ENCODE peak calls at places on chromosome 16, in seven cellular contexts. C is A549, I is IMR-90, U is body of pancreas, N is breast epithelium, F is heart left ventricle, M is tibial nerve. B is an unnamed sample.

GRCh38 chr16:30901201-30902069 is 5.0 kb downstream of the CTF1 start:
- DNase-seq in F (no peak), I (no peak), M (no peak), C (no peak), U (no peak), N (no peak), B (no peak)

GRCh38 chr16:89265647-89266046 is 48.1 kb downstream of the ZNF778 start:
- DNase-seq in N (no peak), I (no peak), U (no peak), F (no peak), M (no peak), C (no peak), B (no peak)

GRCh38 chr16:29940656-29941055 is 14.6 kb upstream of the KCTD13 start:
- DNase-seq in M (no peak), C (no peak), I (no peak), F (no peak), N (no peak), U (no peak), B (peak)

GRCh38 chr16:2231016-2231931 is 5.0 kb upstream of the DNASE1L2 start:
- DNase-seq in N (no peak), F (no peak), C (no peak), M (no peak), I (no peak), U (no peak), B (no peak)

GRCh38 chr16:84058664-84059063 is 16.1 kb upstream of the SLC38A8 start:
- DNase-seq in U (no peak), M (no peak), C (no peak), I (no peak), F (no peak), N (no peak), B (peak)

GRCh38 chr16:28162326-28162877 is 49.4 kb downstream of the XPO6 start:
- DNase-seq in N (no peak), C (no peak), U (no peak), M (no peak), F (no peak), I (no peak), B (no peak)

GRCh38 chr16:80114699-80115098 is 426.1 kb upstream of the DYNLRB2 start:
- DNase-seq in U (no peak), M (no peak), N (no peak), I (no peak), C (no peak), F (no peak), B (no peak)

GRCh38 chr16:4261557-4262172 is 11.2 kb downstream of the TFAP4 start:
- DNase-seq in I (peak), M (no peak), N (no peak), C (peak), U (peak), F (no peak), B (no peak)

GRCh38 chr16:71867934-71868333 is 16.0 kb downstream of the ZNF821 start:
- DNase-seq in F (no peak), C (no peak), I (no peak), U (no peak), N (no peak), M (no peak), B (peak)

GRCh38 chr16:9099131-9099625 is 7.7 kb downstream of the HAPSTR1 start:
- DNase-seq in F (no peak), N (no peak), M (no peak), C (no peak), I (peak), U (no peak), B (no peak)

GRCh38 chr16:69393898-69394849 is 8.4 kb upstream of the TERF2 start:
- DNase-seq in C (no peak), M (no peak), U (no peak), I (peak), N (no peak), F (no peak), B (no peak)

GRCh38 chr16:86507173-86508027 is 2.9 kb upstream of the FOXF1 start:
- DNase-seq in C (no peak), U (no peak), M (no peak), F (no peak), N (no peak), I (peak), B (no peak)

GRCh38 chr16:54455021-54455725 is 168.6 kb upstream of the IRX3 start:
- DNase-seq in C (no peak), M (no peak), N (no peak), I (no peak), F (no peak), U (no peak), B (no peak)

GRCh38 chr16:10266809-10267208 is 84.6 kb upstream of the GRIN2A start:
- DNase-seq in F (no peak), M (no peak), I (no peak), N (no peak), U (no peak), C (no peak), B (no peak)

GRCh38 chr16:50585331-50585776 is 37.2 kb downstream of the NKD1 start:
- DNase-seq in M (peak), I (no peak), U (peak), C (no peak), N (peak), F (peak), B (peak)

GRCh38 chr16:50841081-50841886 is 99.4 kb downstream of the CYLD start:
- DNase-seq in M (no peak), U (no peak), F (no peak), C (no peak), N (no peak), I (no peak), B (peak)

GRCh38 chr16:3641801-3642396 is 12.6 kb upstream of the DNASE1 start:
- DNase-seq in I (no peak), U (no peak), F (no peak), N (no peak), M (no peak), C (no peak), B (peak)

GRCh38 chr16:72664122-72664479 is 383.8 kb downstream of the ZFHX3 start:
- DNase-seq in N (no peak), I (peak), F (no peak), U (no peak), M (no peak), C (peak), B (no peak)

GRCh38 chr16:78022347-78022746 is at the start of gene CLEC3A:
- DNase-seq in F (no peak), U (no peak), I (no peak), N (no peak), C (no peak), M (no peak), B (no peak)

GRCh38 chr16:68368602-68368944 is 57.8 kb downstream of the PRMT7 start:
- DNase-seq in I (no peak), N (no peak), F (no peak), C (no peak), U (no peak), M (no peak), B (no peak)

GRCh38 chr16:26371349-26371869 is 679.6 kb downstream of the HS3ST4 start:
- DNase-seq in I (no peak), F (no peak), N (no peak), U (no peak), C (no peak), M (no peak), B (no peak)

GRCh38 chr16:3907586-3907985 is 27.1 kb upstream of the CREBBP start:
- DNase-seq in F (no peak), I (no peak), M (no peak), C (no peak), U (no peak), N (no peak), B (peak)

GRCh38 chr16:89144681-89145080 is 26.9 kb upstream of the CDH15 start:
- DNase-seq in M (no peak), N (no peak), U (no peak), C (no peak), F (no peak), I (no peak), B (no peak)

GRCh38 chr16:50606431-50607050 is 58.3 kb downstream of the NKD1 start:
- DNase-seq in C (no peak), I (no peak), U (no peak), N (no peak), M (no peak), F (no peak), B (no peak)

GRCh38 chr16:50584033-50584722 is 36.0 kb downstream of the NKD1 start:
- DNase-seq in F (no peak), U (no peak), N (no peak), C (no peak), M (no peak), I (no peak), B (no peak)

GRCh38 chr16:56284521-56284920 is 93.2 kb downstream of the GNAO1 start:
- DNase-seq in M (no peak), C (no peak), U (no peak), N (no peak), F (no peak), I (no peak), B (no peak)

GRCh38 chr16:58847902-58848661 is 114.0 kb upstream of the GOT2 start:
- DNase-seq in C (no peak), N (no peak), U (no peak), M (no peak), F (no peak), I (no peak), B (peak)

DNA sequence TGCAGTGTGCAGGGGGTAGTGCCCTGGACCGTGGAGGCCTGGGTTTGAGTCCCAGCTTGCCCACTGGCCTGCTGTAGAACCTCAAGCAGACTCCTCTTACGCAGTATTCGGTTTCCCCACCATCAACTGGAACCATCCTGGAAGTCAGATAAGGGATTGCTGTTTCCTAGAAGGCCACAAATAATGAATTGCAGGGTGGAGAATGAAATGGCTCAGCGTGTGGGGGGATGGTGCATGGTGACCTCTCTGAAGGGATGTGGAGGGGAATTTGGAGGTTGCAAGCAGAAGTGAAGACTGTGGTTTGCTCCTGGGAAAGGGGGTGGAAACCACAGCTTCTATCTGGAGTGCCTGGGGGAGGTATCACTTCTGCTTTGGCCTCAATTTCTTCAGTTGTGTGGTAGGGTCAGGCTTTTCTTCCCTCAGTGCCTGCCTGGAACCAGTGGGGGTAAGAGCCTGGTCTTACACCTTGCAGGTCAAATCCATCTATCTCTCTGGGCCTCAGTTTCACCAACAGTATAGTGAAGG is 1.7 kb downstream of the ADGRG5 start:
- DNase-seq in N (peak), C (no peak), I (no peak), U (no peak), F (no peak), M (no peak), B (no peak)
- TF ChIP-seq POLR2A in N (no peak), C (no peak), I (no peak), U (no peak), F (no peak), M (no peak), B (no peak)

DNA sequence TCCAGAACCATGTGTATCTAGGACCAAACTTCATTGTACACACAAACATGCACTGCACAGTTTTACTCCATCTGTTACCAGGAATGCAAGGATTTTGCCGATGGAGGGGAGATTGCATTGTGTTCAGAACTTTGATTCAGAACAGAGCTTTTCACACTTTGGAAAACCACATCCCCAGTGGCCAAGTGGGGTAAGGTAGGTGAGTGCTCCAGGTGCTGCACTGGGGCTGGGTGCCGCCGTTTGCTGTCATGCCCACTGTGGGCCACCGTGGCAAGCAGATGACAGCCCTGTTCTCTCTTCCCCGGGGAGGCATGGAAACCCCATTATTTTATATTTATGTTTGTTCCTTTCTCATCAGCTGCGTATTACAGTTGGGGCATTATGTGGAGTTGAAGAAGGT is 29.3 kb upstream of the JPH3 start:
- DNase-seq in U (no peak), I (no peak), M (no peak), F (no peak), C (no peak), N (no peak), B (no peak)
- TF ChIP-seq CTCF in U (no peak), I (no peak), M (no peak), F (no peak), C (no peak), N (no peak), B (no peak)

DNA sequence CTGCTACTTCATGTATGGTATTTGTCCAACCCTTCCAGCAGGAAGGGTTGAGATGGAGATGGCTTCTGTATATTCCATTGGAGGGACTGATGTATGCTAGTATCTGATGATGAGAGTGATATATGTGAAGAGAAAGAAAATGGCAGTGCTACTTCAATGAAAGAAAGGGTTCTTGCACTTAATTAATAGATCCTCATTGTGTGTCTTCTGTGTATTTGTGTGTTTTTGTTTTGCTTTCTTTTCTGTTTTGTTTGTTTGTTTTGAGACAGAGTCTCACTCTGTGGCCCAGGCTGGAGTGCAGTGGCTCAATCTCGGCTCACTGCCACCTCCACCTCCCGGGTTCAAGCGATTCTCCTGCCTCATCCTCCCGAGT is 61.2 kb upstream of the CRYM start:
- DNase-seq in N (no peak), M (no peak), I (no peak), C (no peak), U (no peak), F (no peak), B (no peak)
- H3K4me3 ChIP-seq in N (no peak), M (no peak), I (no peak), C (no peak), U (no peak), F (no peak), B (no peak)

GRCh38 chr16:14677627-14678026 is 16.5 kb downstream of the PLA2G10 start:
- DNase-seq in I (no peak), M (no peak), U (no peak), N (no peak), F (no peak), C (no peak), B (no peak)
- TF ChIP-seq POLR2A in I (no peak), M (no peak), U (no peak), N (no peak), F (no peak), C (no peak), B (no peak)

B was measured in lower leg skin.